ENCODE peak calls at places on chromosomes 2 and 18, in six cellular contexts. I, M, C, Q, L and K are unnamed samples.

GRCh38 chr2:234620018-234620417 is 123.1 kb upstream of the ARL4C start:
- DNase-seq in C (no peak), Q (no peak), I (no peak), M (no peak), L (no peak), K (no peak)

GRCh38 chr18:48713302-48713701 is 174.5 kb downstream of the CTIF start:
- DNase-seq in M (no peak), L (no peak), I (no peak), Q (no peak), C (no peak), K (no peak)

GRCh38 chr18:24514439-24514838 is 54.0 kb downstream of the HRH4 start:
- DNase-seq in C (no peak), L (peak; percentile 14), M (no peak), Q (no peak), I (no peak), K (peak; percentile 50)

GRCh38 chr2:217418090-217418489 is 558.2 kb upstream of the TNP1 start:
- DNase-seq in M (no peak), Q (no peak), L (no peak), I (no peak), C (no peak), K (no peak)

GRCh38 chr2:240259201-240259923 is 118.9 kb upstream of the OTOS start:
- DNase-seq in L (no peak), M (no peak), I (no peak), Q (no peak), C (peak; percentile 96), K (no peak)

GRCh38 chr2:3807853-3808252 is 104.5 kb downstream of the DCDC2C start:
- DNase-seq in C (no peak), M (no peak), Q (no peak), L (no peak), I (no peak), K (no peak)

GRCh38 chr2:69192176-69192945 is 179.4 kb downstream of the ANTXR1 start:
- DNase-seq in M (no peak), C (no peak), Q (no peak), I (no peak), L (no peak), K (no peak)

GRCh38 chr18:8662574-8663255 is 42.6 kb upstream of the MTCL1 start:
- DNase-seq in Q (no peak), I (peak; percentile 62), L (no peak), M (peak; percentile 77), C (no peak), K (no peak)

GRCh38 chr2:228535396-228535795 is 353.9 kb upstream of the SPHKAP start:
- DNase-seq in Q (no peak), L (no peak), M (no peak), C (no peak), I (no peak), K (no peak)

GRCh38 chr2:79882548-79882947 is 369.7 kb downstream of the CTNNA2 start:
- DNase-seq in I (no peak), C (no peak), Q (peak; percentile 82), L (no peak), M (no peak), K (no peak)

GRCh38 chr2:225052703-225053102 is 10.4 kb upstream of the DOCK10 start:
- DNase-seq in M (no peak), Q (no peak), L (no peak), I (no peak), C (no peak), K (no peak)

GRCh38 chr2:19458604-19459003 is 100.2 kb upstream of the OSR1 start:
- DNase-seq in M (no peak), C (no peak), I (no peak), L (no peak), Q (no peak), K (no peak)

GRCh38 chr2:23803965-23804542 is 122.9 kb downstream of the ATAD2B start:
- DNase-seq in C (no peak), I (peak; percentile 22), L (no peak), M (no peak), Q (no peak), K (no peak)

GRCh38 chr2:103289101-103289725 is 527.4 kb downstream of the TMEM182 start:
- DNase-seq in I (peak; percentile 11), M (no peak), C (no peak), Q (no peak), L (no peak), K (no peak)

GRCh38 chr18:42533010-42533409 is 578.0 kb downstream of the PIK3C3 start:
- DNase-seq in C (no peak), Q (no peak), L (no peak), M (no peak), I (no peak), K (no peak)

GRCh38 chr2:184879671-184880070 is 281.3 kb downstream of the ZNF804A start:
- DNase-seq in I (no peak), Q (no peak), M (no peak), L (no peak), C (no peak), K (no peak)

GRCh38 chr2:28994074-28994473 is 13.0 kb downstream of the TOGARAM2 start:
- DNase-seq in Q (no peak), M (no peak), C (no peak), I (no peak), L (no peak), K (no peak)

GRCh38 chr2:12605936-12606335 is 110.8 kb upstream of the TRIB2 start:
- DNase-seq in Q (no peak), I (no peak), M (no peak), L (no peak), C (no peak), K (no peak)